ENCODE peak calls at places on chromosomes 6 and 20, in five cellular contexts. D is endothelial cell, I is epithelial cell of esophagus, M is lower lobe of right lung, B is lung. U is an unnamed sample.

GRCh38 chr6:139161817-139162284 is 27.0 kb downstream of the HECA start:
- DNase-seq in D (no peak), I (no peak), M (no peak), B (no peak), U (no peak)

GRCh38 chr6:54327631-54328030 is 19.4 kb downstream of the TINAG start:
- DNase-seq in D (no peak), I (no peak), M (no peak), B (no peak), U (no peak)

GRCh38 chr6:146200136-146200708 is 171.4 kb downstream of the GRM1 start:
- DNase-seq in D (no peak), I (no peak), M (no peak), B (no peak), U (no peak)

GRCh38 chr6:2505624-2506023 is 245.1 kb downstream of the MYLK4 start:
- DNase-seq in D (peak), I (no peak), M (no peak), B (no peak), U (no peak)

GRCh38 chr6:138372711-138373463 is 4.8 kb upstream of the SMIM28 start:
- DNase-seq in D (no peak), I (peak), M (no peak), B (no peak), U (no peak)

GRCh38 chr6:108164815-108165706 is 761 bp upstream of the NR2E1 start:
- DNase-seq in D (no peak), I (no peak), M (no peak), B (no peak), U (no peak)

GRCh38 chr6:40276176-40276575 is 311.0 kb downstream of the LRFN2 start:
- DNase-seq in D (no peak), I (no peak), M (no peak), B (no peak), U (no peak)

GRCh38 chr6:5878792-5879191 is 127.9 kb downstream of the NRN1 start:
- DNase-seq in D (no peak), I (no peak), M (no peak), B (no peak), U (no peak)

DNA sequence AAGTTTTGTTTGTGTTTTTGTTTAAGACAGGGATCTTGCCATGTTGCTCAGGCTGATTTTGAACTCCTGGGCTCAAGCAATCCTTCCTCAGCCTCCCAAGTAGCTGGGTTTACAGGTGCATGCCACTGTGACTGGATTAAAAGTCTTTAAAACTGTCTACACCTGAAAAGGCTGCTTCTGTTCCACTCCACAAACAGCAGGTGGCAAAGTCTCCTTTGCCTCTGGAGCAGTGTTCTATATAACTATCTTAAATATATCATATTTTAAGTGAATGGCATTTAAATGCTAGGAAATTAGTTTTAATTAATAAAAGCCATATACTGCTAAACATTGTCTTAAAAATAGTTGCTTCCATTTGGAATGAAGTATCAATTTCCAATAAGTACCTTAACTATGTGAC is 89.2 kb upstream of the BCLAF1 start:
- DNase-seq in D (no peak), I (peak), M (no peak), B (no peak), U (no peak)
- TF ChIP-seq CTCF in D (no peak), I (peak), M (peak), B (no peak), U (no peak)

DNA sequence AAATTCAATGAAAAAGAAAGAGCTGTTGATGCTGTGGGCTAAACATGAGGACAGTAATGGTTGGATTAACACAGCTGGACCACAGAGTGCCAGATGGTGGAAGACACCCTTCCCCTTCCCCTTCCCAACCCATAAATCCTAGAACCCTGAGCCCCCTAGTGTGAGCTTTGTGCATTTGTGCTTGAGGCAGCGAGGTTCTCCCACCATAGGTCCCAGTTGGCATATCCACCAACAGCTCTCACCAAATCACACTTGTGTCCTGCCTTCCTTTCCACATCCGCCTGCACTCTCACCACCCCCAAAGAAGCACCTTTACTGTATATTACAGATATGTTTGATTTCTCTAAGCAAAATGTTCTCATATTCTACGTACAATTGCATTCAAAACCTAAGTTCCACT is 32.8 kb upstream of the HBS1L start:
- DNase-seq in D (peak), I (no peak), M (no peak), B (no peak), U (no peak)
- TF ChIP-seq CTCF in D (no peak), I (no peak), M (no peak), B (no peak), U (no peak)

GRCh38 chr20:23246682-23247664 is 103.6 kb upstream of the NXT1 start:
- DNase-seq in D (no peak), I (no peak), M (no peak), B (no peak), U (no peak)

GRCh38 chr20:23244207-23244915 is 106.2 kb upstream of the NXT1 start:
- DNase-seq in D (no peak), I (no peak), M (no peak), B (peak), U (no peak)

GRCh38 chr20:23244916-23245552 is 105.6 kb upstream of the NXT1 start:
- DNase-seq in D (no peak), I (no peak), M (no peak), B (no peak), U (no peak)

GRCh38 chr20:23243791-23244190 is 106.8 kb upstream of the NXT1 start:
- DNase-seq in D (no peak), I (no peak), M (no peak), B (peak), U (no peak)

GRCh38 chr20:23245553-23246128 is 105.0 kb upstream of the NXT1 start:
- DNase-seq in D (peak), I (peak), M (peak), B (peak), U (no peak)
- TF ChIP-seq CTCF in D (peak), I (peak), M (peak), B (peak), U (peak)

DNA sequence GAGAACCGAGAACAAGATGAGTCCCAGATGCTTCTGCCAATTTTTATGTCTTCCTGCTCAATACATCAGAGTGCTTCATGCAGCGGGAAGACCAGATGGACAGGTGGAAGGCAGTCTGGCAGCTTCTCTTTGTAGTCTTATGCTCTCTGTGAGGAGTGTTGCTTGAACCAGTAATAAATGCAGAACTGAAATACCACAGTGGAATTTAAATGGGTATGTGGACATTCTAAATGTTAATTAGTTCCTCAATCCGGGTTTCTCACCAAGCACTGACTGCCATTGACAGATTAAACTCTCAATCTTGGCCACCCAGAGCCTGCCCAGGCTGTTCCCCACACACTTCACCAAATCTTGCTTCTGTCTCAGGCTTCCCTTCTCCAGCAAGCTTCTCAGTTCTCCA is 695.5 kb upstream of the CHD6 start:
- DNase-seq in D (no peak), I (no peak), M (no peak), B (no peak), U (no peak)
- TF ChIP-seq CTCF in D (no peak), I (no peak), M (no peak), B (no peak), U (no peak)

GRCh38 chr20:56427797-56428196 is 15.7 kb downstream of the CASS4 start:
- DNase-seq in D (no peak), I (no peak), M (no peak), B (no peak), U (no peak)
- TF ChIP-seq CTCF in D (no peak), I (no peak), M (no peak), B (no peak), U (no peak)

GRCh38 chr6:24215068-24215467 is 89.1 kb downstream of the NRSN1 start:
- DNase-seq in D (no peak), I (no peak), M (no peak), B (no peak), U (no peak)

GRCh38 chr6:24223131-24223715 is 97.2 kb downstream of the NRSN1 start:
- DNase-seq in D (no peak), I (no peak), M (no peak), B (no peak), U (no peak)

DNA sequence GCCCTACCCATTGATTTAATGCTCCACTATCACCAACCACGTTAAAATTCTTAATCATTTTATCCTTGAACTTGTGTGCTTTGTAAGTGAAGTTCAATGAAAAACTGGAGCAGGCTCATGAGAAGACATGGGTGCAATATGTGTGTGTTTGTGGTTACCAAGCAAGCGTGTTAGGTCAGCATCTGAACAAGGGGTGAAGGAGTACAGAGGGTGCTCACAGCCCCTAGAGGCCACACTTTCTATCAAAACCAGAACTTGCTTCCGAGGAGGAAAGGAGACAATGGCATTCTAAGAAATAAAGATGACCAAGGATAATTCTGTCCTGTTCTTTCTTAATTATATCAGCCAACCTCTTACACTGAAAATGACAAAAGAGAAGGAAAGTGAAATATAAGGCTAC is 93.7 kb downstream of the NRSN1 start:
- DNase-seq in D (no peak), I (no peak), M (no peak), B (no peak), U (no peak)
- TF ChIP-seq CTCF in D (no peak), I (no peak), M (no peak), B (no peak), U (no peak)

GRCh38 chr6:50380409-50381105 is 330.8 kb upstream of the DEFB112 start:
- DNase-seq in D (no peak), I (no peak), M (no peak), B (no peak), U (no peak)

GRCh38 chr6:50381106-50381415 is 331.3 kb upstream of the DEFB112 start:
- DNase-seq in D (peak), I (no peak), M (no peak), B (no peak), U (no peak)
- TF ChIP-seq CTCF in D (peak), I (no peak), M (no peak), B (no peak), U (no peak)

GRCh38 chr20:48313346-48313745 is 514.5 kb downstream of the PREX1 start:
- DNase-seq in D (no peak), I (no peak), M (no peak), B (no peak), U (no peak)
- TF ChIP-seq CTCF in D (no peak), I (no peak), M (no peak), B (no peak), U (no peak)